ENCODE peak calls at places on chromosomes 13 and 19, in seven cellular contexts. W is PC-9, I is tibial nerve, Z is right lobe of liver, U is ascending aorta, M is DND-41, C is neural progenitor cell. S is an unnamed sample.

GRCh38 chr19:17304386-17305047 is 1.2 kb upstream of the MRPL34 start:
- DNase-seq in U (no peak), W (no peak), I (no peak), Z (no peak), C (no peak), M (no peak), S (no peak)

GRCh38 chr19:31529121-31529520 is 179.9 kb upstream of the TSHZ3 start:
- DNase-seq in C (no peak), W (no peak), U (no peak), I (no peak), Z (no peak), M (no peak), S (no peak)

GRCh38 chr13:26663801-26664200 is 96.8 kb downstream of the GPR12 start:
- DNase-seq in W (no peak), C (no peak), Z (no peak), M (no peak), U (no peak), I (no peak), S (no peak)

GRCh38 chr19:45467115-45467455 is 711 bp upstream of the FOSB start:
- DNase-seq in M (no peak), I (no peak), W (no peak), Z (no peak), U (no peak), C (peak; percentile 53), S (no peak)

GRCh38 chr13:62920181-62920580 is 1504.5 kb upstream of the PCDH20 start:
- DNase-seq in W (no peak), I (no peak), M (no peak), Z (no peak), U (no peak), C (no peak), S (no peak)

GRCh38 chr13:61918841-61919240 is 503.2 kb upstream of the PCDH20 start:
- DNase-seq in C (no peak), U (no peak), M (no peak), Z (no peak), W (no peak), I (no peak), S (no peak)

GRCh38 chr19:29263305-29264080 is 50.5 kb upstream of the UQCRFS1 start:
- DNase-seq in C (peak; percentile 78), M (peak; percentile 57), U (no peak), Z (no peak), I (peak; percentile 27), W (peak; percentile 36), S (no peak)

GRCh38 chr19:18306209-18306902 is 16.5 kb downstream of the LSM4 start:
- DNase-seq in C (no peak), Z (no peak), M (no peak), U (no peak), W (no peak), I (no peak), S (no peak)

GRCh38 chr13:92716749-92717148 is 509.9 kb upstream of the GPC6 start:
- DNase-seq in M (no peak), U (no peak), I (no peak), W (no peak), C (no peak), Z (no peak), S (no peak)

GRCh38 chr19:29260477-29261317 is 47.7 kb upstream of the UQCRFS1 start:
- DNase-seq in W (no peak), Z (no peak), M (peak; percentile 59), U (no peak), I (no peak), C (peak; percentile 74), S (no peak)

GRCh38 chr13:22061371-22061805 is 390.5 kb downstream of the FGF9 start:
- DNase-seq in C (no peak), I (no peak), W (no peak), Z (no peak), U (no peak), M (no peak), S (no peak)

GRCh38 chr13:47437411-47437810 is 540.6 kb upstream of the HTR2A start:
- DNase-seq in U (no peak), Z (no peak), W (no peak), C (no peak), I (no peak), M (no peak), S (no peak)

GRCh38 chr19:45782820-45783785 is 813 bp upstream of the DMPK start:
- DNase-seq in W (peak; percentile 73), C (no peak), Z (no peak), I (no peak), U (no peak), M (no peak), S (no peak)

GRCh38 chr13:47334173-47334572 is 437.3 kb upstream of the HTR2A start:
- DNase-seq in M (no peak), C (no peak), Z (no peak), W (no peak), U (no peak), I (no peak), S (peak; percentile 5)

GRCh38 chr19:51681286-51681956 is 11.7 kb upstream of the SPACA6 start:
- DNase-seq in W (no peak), C (no peak), Z (no peak), I (no peak), U (no peak), M (no peak), S (no peak)

GRCh38 chr19:46813570-46814358 is 25.4 kb upstream of the SLC1A5 start:
- DNase-seq in W (peak; percentile 40), U (no peak), I (peak; percentile 83), Z (peak; percentile 91), M (no peak), C (no peak), S (peak; percentile 56)

GRCh38 chr13:46866150-46866549 is 30.7 kb downstream of the HTR2A start:
- DNase-seq in U (no peak), W (peak; percentile 2), I (no peak), Z (no peak), M (peak; percentile 35), C (peak; percentile 4), S (peak; percentile 37)

GRCh38 chr13:30341815-30342570 is 34.6 kb upstream of the KATNAL1 start:
- DNase-seq in I (peak; percentile 70), U (peak; percentile 45), Z (peak; percentile 94), W (peak; percentile 70), C (no peak), M (no peak), S (peak; percentile 68)
- H3K4me1 ChIP-seq in I (no peaks in the 10 kb centered on the region), U (peaks cover 20% of the 10 kb centered on the region), Z (peaks cover 28% of the 10 kb centered on the region), W (peaks cover 60% of the 10 kb centered on the region), C (no peaks in the 10 kb centered on the region), M (peaks cover 45% of the 10 kb centered on the region), S (no peaks in the 10 kb centered on the region)

GRCh38 chr13:111475488-111475887 is 155.0 kb downstream of the TEX29 start:
- DNase-seq in U (no peak), I (no peak), M (no peak), W (no peak), Z (no peak), C (no peak), S (no peak)

GRCh38 chr13:111472083-111472482 is 151.6 kb downstream of the TEX29 start:
- DNase-seq in M (no peak), W (no peak), C (no peak), I (no peak), Z (no peak), U (no peak), S (no peak)

GRCh38 chr13:111476197-111476596 is 155.8 kb downstream of the TEX29 start:
- DNase-seq in I (no peak), Z (no peak), W (no peak), U (no peak), C (no peak), M (no peak), S (no peak)

GRCh38 chr13:111472559-111473460 is 152.4 kb downstream of the TEX29 start:
- DNase-seq in M (no peak), I (no peak), U (no peak), Z (no peak), C (no peak), W (no peak), S (no peak)

DNA sequence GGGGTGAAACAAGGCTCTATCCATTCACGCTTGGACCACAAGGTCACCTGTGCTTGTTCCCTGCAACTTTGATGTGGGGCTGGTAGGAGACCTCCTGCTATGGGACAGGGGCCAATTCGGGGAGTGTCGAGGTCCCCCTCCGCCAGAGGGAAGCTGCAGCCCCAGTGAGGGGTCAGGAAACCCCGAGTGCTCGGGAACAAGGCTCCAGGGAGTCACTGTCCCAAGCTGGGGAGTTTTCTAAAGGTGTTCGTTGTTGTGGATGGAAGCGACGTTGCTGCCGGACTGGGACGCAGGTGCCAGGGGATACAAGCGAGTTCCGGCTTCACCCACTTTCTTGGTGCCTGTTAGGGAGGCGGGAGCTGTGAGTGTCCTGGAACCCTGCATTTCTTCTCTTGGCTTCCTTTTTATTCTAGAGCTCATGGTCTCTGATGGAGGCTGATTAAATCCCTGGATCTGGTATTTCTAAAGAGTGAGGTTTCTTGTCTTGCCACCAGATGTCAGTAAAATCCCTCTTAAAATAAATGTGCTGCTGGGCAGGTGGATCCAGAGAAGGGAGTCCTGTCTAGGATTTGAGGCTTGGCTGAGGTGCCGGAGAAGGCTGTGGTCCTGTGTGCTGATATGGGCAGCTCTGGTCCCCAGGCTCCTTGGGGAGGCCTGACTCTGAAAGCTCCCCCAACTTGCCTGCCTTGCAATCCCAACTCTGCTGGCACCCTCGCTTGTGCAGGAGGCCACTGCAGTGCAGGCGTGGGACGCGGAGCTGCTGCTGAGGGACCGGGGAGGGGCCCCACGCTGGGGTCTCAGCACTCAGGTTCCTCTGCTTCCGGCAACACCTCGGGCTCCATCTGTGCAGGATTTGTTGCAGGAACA is 153.9 kb downstream of the TEX29 start:
- DNase-seq in C (peak; percentile 74), U (no peak), M (no peak), I (no peak), Z (no peak), W (peak; percentile 7), S (no peak)
- TF ChIP-seq CTCF in C (peak; percentile 76), U (peak; percentile 49), M (peak; percentile 70), I (peak; percentile 61), Z (peak; percentile 54), W (peak; percentile 81), S (no peak)

DNA sequence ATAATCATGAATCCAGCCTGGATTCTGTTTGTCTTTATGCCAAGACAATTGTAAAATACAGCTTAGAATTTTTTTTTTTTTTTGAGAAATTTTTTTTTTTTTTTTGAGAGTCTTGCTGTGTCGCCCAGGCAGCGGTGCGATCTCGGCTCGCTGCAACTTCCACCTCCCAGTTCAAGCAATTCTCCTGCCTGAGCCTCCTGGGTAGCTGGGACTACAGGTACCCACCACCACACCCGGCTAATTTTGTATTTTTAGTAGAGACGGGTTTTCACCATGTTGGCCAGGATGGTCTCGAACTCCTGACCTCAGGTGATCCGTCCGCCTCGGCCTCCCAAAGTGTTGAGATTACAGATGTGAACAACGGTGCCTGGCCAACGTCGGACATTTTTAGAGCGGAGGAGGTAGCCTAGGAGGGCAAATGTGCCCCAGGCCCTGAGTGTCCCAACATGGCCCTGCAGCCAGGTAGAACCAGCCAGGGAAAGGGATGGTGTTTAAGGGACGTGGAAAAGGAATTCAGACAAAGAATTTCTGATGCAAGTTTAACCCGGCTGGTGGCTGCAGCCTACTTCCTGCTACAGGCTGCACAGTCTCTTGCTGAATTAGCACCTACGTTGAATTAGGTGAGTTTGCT is 89.8 kb downstream of the GNG7 start:
- DNase-seq in I (no peak), M (no peak), W (no peak), Z (no peak), C (no peak), U (no peak), S (no peak)
- H3K4me1 ChIP-seq in I (no peaks in the 10 kb centered on the region), M (peaks cover 76% of the 10 kb centered on the region), W (no peaks in the 10 kb centered on the region), Z (peaks cover 11% of the 10 kb centered on the region), C (no peaks in the 10 kb centered on the region), U (peaks cover 9% of the 10 kb centered on the region), S (peaks cover 11% of the 10 kb centered on the region)

DNA sequence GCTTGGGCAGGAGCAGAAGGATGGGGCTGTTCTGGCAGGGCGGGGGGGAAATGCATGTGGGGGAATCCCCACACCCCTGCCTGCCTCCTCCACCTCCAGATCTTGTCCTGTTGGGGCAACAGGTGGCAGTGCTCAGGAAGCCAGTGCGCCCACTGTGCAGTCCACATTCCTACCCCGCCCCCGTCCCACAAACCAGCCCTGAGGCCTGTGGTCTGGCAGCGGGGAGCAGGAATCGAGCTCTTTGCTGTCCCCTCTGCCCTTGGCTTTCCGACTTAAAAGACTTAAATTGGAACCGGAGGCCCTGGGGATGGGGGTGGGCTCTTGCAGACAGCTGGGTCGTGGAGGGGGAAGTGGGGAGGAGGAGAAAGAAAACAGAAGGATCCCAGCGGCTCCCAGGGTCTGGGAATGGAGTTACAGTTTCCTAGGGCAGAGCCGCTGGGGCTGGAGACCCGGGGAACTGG is 4.3 kb downstream of the NANOS3 start:
- DNase-seq in U (no peak), W (peak; percentile 46), C (peak; percentile 69), I (no peak), Z (no peak), M (peak; percentile 83), S (no peak)
- TF ChIP-seq CTCF in U (no peak), W (no peak), C (peak; percentile 7), I (no peak), Z (no peak), M (no peak), S (no peak)